ENCODE peak calls at places on chromosomes 16 and 17, in seven cellular contexts. S is stomach, O is GM12892, B is GM12878, L is vagina, Y is upper lobe of left lung, I is spleen. Z is an unnamed sample.

GRCh38 chr16:70395345-70395901 is 43.5 kb downstream of the ST3GAL2 start:
- DNase-seq in S (peak; percentile 77), O (peak; percentile 75), B (no peak), L (no peak), Y (peak; percentile 83), I (peak; percentile 94), Z (peak; percentile 89)

GRCh38 chr16:27405546-27406451 is 3.8 kb downstream of the IL21R start:
- DNase-seq in S (no peak), O (no peak), B (no peak), L (peak; percentile 93), Y (no peak), I (no peak), Z (no peak)

GRCh38 chr17:32111141-32111771 is 31.0 kb upstream of the RHOT1 start:
- DNase-seq in S (peak; percentile 61), O (no peak), B (no peak), L (no peak), Y (no peak), I (no peak), Z (peak; percentile 33)

GRCh38 chr17:64343833-64344637 is 46.6 kb downstream of the PECAM1 start:
- DNase-seq in S (peak; percentile 53), O (no peak), B (no peak), L (no peak), Y (peak; percentile 92), I (peak; percentile 87), Z (peak; percentile 55)

GRCh38 chr17:66584927-66585326 is 250.0 kb upstream of the CACNG5 start:
- DNase-seq in S (no peak), O (no peak), B (no peak), L (peak; percentile 82), Y (no peak), I (no peak), Z (no peak)

GRCh38 chr16:67910162-67910561 is 17.1 kb downstream of the PSKH1 start:
- DNase-seq in S (no peak), O (no peak), B (no peak), L (no peak), Y (no peak), I (no peak), Z (no peak)

GRCh38 chr17:6269474-6269873 is 165.4 kb downstream of the AIPL1 start:
- DNase-seq in S (no peak), O (no peak), B (no peak), L (no peak), Y (no peak), I (no peak), Z (peak; percentile 10)

GRCh38 chr17:8173056-8173870 is 2.9 kb downstream of the TMEM107 start:
- DNase-seq in S (peak; percentile 83), O (no peak), B (peak; percentile 98), L (no peak), Y (peak; percentile 87), I (peak; percentile 84), Z (peak; percentile 84)

GRCh38 chr17:48589831-48590602 is at the start of gene HOXB3:
- DNase-seq in S (no peak), O (no peak), B (no peak), L (no peak), Y (no peak), I (no peak), Z (no peak)
- TF ChIP-seq POLR2A in S (no peak), O (no peak), B (no peak), L (no peak), Y (no peak), I (no peak), Z (peak; percentile 13)

GRCh38 chr17:42759982-42760651 is 910 bp upstream of the RAMP2 start:
- DNase-seq in S (no peak), O (no peak), B (no peak), L (no peak), Y (no peak), I (peak; percentile 54), Z (no peak)

GRCh38 chr17:42751628-42752027 is 6.8 kb upstream of the EZH1 start:
- DNase-seq in S (no peak), O (no peak), B (no peak), L (no peak), Y (no peak), I (no peak), Z (no peak)

GRCh38 chr17:42750730-42751356 is 6.0 kb upstream of the EZH1 start:
- DNase-seq in S (no peak), O (no peak), B (no peak), L (no peak), Y (no peak), I (peak; percentile 7), Z (no peak)

GRCh38 chr17:42748906-42749798 is 4.3 kb upstream of the EZH1 start:
- DNase-seq in S (peak; percentile 31), O (no peak), B (no peak), L (no peak), Y (no peak), I (peak; percentile 47), Z (no peak)

GRCh38 chr17:42754782-42755181 is 6.2 kb upstream of the RAMP2 start:
- DNase-seq in S (no peak), O (no peak), B (no peak), L (no peak), Y (no peak), I (peak; percentile 40), Z (no peak)
- TF ChIP-seq POLR2AphosphoS5 in S (no peak), O (no peak), B (no peak), L (peak; percentile 82), Y (no peak), I (no peak), Z (no peak)

GRCh38 chr17:39955726-39956225 is 7.0 kb upstream of the GSDMA start:
- DNase-seq in S (no peak), O (no peak), B (no peak), L (no peak), Y (no peak), I (no peak), Z (no peak)
- TF ChIP-seq POLR2A in S (no peak), O (no peak), B (no peak), L (no peak), Y (no peak), I (no peak), Z (no peak)

GRCh38 chr17:71765437-71765836 is 355.4 kb upstream of the SOX9 start:
- DNase-seq in S (no peak), O (no peak), B (no peak), L (no peak), Y (no peak), I (no peak), Z (peak; percentile 9)
- TF ChIP-seq POLR2AphosphoS5 in S (no peak), O (no peak), B (no peak), L (no peak), Y (no peak), I (no peak), Z (no peak)

DNA sequence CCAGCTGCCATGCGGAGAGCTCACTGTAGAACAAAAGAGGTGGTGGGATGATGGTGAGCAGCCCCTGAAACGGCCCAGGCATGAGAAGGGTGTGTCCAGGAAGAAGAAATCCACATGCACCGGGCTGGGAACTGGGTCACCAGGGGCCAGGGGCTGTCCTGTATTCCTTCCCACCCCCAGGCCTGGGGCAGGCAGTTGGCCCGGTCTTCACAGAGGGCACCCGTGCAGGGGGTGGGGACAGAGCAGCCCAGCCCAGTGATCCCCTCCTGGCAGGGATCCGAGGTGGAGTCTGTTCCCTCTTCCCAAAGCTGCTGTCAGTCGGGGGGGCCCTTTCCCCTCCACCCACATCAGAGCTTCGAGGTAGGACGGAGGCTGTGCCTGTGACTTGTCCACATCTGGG is 9.2 kb downstream of the HS3ST6 start:
- DNase-seq in S (no peak), O (no peak), B (no peak), L (peak; percentile 91), Y (no peak), I (no peak), Z (no peak)
- TF ChIP-seq POLR2A in S (no peak), O (no peak), B (no peak), L (no peak), Y (no peak), I (no peak), Z (no peak)

GRCh38 chr17:33137411-33137810 is 145.8 kb downstream of the SPACA3 start:
- DNase-seq in S (no peak), O (no peak), B (no peak), L (no peak), Y (no peak), I (no peak), Z (no peak)
- TF ChIP-seq POLR2AphosphoS5 in S (no peak), O (no peak), B (no peak), L (no peak), Y (no peak), I (no peak), Z (no peak)

GRCh38 chr16:8572063-8572918 is 18.0 kb downstream of the TMEM114 start:
- DNase-seq in S (no peak), O (no peak), B (no peak), L (no peak), Y (no peak), I (no peak), Z (no peak)
- TF ChIP-seq POLR2A in S (no peak), O (no peak), B (no peak), L (no peak), Y (no peak), I (no peak), Z (no peak)

GRCh38 chr17:21528031-21528684 is 152.0 kb downstream of the KCNJ12 start:
- DNase-seq in S (no peak), O (no peak), B (no peak), L (no peak), Y (no peak), I (no peak), Z (no peak)

GRCh38 chr17:21524211-21524591 is 148.0 kb downstream of the KCNJ12 start:
- DNase-seq in S (no peak), O (no peak), B (no peak), L (no peak), Y (no peak), I (no peak), Z (no peak)

GRCh38 chr17:21525464-21526130 is 149.4 kb downstream of the KCNJ12 start:
- DNase-seq in S (no peak), O (no peak), B (no peak), L (no peak), Y (no peak), I (no peak), Z (no peak)

GRCh38 chr17:21522755-21523154 is 146.6 kb downstream of the KCNJ12 start:
- DNase-seq in S (no peak), O (no peak), B (no peak), L (no peak), Y (no peak), I (no peak), Z (no peak)

GRCh38 chr17:21523482-21524210 is 147.5 kb downstream of the KCNJ12 start:
- DNase-seq in S (no peak), O (no peak), B (no peak), L (no peak), Y (no peak), I (no peak), Z (no peak)
- TF ChIP-seq POLR2AphosphoS5 in S (no peak), O (no peak), B (no peak), L (no peak), Y (no peak), I (no peak), Z (no peak)

GRCh38 chr16:2682209-2683021 is at the start of gene KCTD5:
- DNase-seq in S (peak; percentile 98), O (peak; percentile 96), B (peak; percentile 74), L (no peak), Y (peak; percentile 96), I (peak; percentile 98), Z (peak; percentile 98)
- TF ChIP-seq POLR2A in S (no peak), O (peak; percentile 95), B (peak; percentile 95), L (peak; percentile 73), Y (peak; percentile 95), I (peak; percentile 71), Z (peak; percentile 97)

DNA sequence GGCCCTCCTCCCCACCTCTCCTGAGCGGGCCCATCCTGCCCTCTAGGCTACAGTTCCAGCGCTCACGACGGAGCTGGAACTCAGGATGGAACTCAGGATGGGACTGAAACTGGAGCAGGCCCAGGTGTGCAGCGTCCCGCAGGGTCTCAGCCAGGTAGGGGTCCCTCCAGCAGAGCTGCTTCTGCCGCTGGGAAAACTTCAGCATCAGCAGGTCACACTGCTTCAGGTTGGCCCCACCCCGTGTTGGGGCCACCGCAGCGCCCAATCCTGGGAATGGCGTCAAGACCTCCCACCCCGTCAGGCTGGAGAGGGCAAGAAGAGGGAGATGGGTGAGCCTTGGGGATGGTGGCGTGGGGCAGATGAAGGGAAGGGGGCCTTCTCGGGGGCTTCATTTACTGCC is 62.6 kb upstream of the TMEM97 start:
- DNase-seq in S (no peak), O (no peak), B (no peak), L (no peak), Y (no peak), I (no peak), Z (no peak)
- TF ChIP-seq POLR2AphosphoS5 in S (no peak), O (no peak), B (no peak), L (no peak), Y (no peak), I (no peak), Z (no peak)

Z was measured in transverse colon.